ENCODE peak calls at places on chromosomes 4 and X, in nine cellular contexts. F is head of caudate nucleus; H is stimulated activated CD8-positive, alpha-beta memory T cell treated with anti-CD3 and anti-CD28 coated beads, Interleukin-15, amount 100 ng/mL, for 4 hours; E is AG08395; Y is left colon; T is mesenteric fat pad; V is heart right ventricle; I is BJ; D is nephron progenitor cell. G is an unnamed sample.

GRCh38 chr4:29326004-29326403 is 1394.2 kb upstream of the PCDH7 start:
- DNase-seq in H (no peak), V (no peak), T (no peak), F (no peak), I (no peak), Y (no peak), D (no peak), E (no peak), G (no peak)

GRCh38 chrX:23779025-23779424 is 3.9 kb upstream of the SAT1 start:
- DNase-seq in I (peak), V (no peak), D (no peak), F (no peak), T (no peak), E (peak), H (no peak), Y (no peak), G (no peak)

GRCh38 chr4:182748949-182749348 is 168.2 kb downstream of the DCTD start:
- DNase-seq in H (no peak), Y (no peak), F (no peak), D (no peak), E (no peak), V (no peak), I (no peak), T (no peak), G (no peak)

GRCh38 chr4:82360298-82361177 is 13.3 kb downstream of the HNRNPD start:
- DNase-seq in H (no peak), E (peak), F (no peak), Y (no peak), I (no peak), T (no peak), V (no peak), D (no peak), G (peak)

GRCh38 chr4:46844325-46844917 is 64.6 kb downstream of the COX7B2 start:
- DNase-seq in T (no peak), E (peak), I (no peak), D (peak), H (no peak), Y (no peak), V (no peak), F (peak), G (no peak)

GRCh38 chr4:9762823-9763475 is 18.5 kb upstream of the DRD5 start:
- DNase-seq in D (peak), H (no peak), T (no peak), I (no peak), Y (peak), F (peak), E (peak), V (no peak), G (peak)

GRCh38 chr4:30722916-30723270 is 2.7 kb downstream of the PCDH7 start:
- DNase-seq in I (no peak), F (peak), T (no peak), D (peak), Y (no peak), E (no peak), H (no peak), V (no peak), G (no peak)

GRCh38 chrX:12352922-12353321 is 214.6 kb downstream of the FRMPD4 start:
- DNase-seq in D (peak), H (no peak), E (no peak), T (no peak), I (no peak), Y (no peak), V (no peak), F (no peak), G (no peak)

GRCh38 chr4:186144596-186145569 is 40.4 kb downstream of the FAM149A start:
- DNase-seq in T (no peak), I (no peak), V (peak), Y (peak), H (no peak), D (peak), E (peak), F (peak), G (no peak)